ENCODE peak calls at places on chromosomes 16 and 17, in six cellular contexts. Q is Ammon's horn; K is stimulated activated CD4-positive, alpha-beta T cell treated with anti-CD3 and anti-CD28 coated beads, Interleukin-1b, Interleukin-23, amount 100 ng/mL, for 4 hours; O is M059J; H is endothelial cell; W is 8988T. X is an unnamed sample.

GRCh38 chr17:48048321-48049140 is at the start of gene NFE2L1:
- DNase-seq in Q (peak; percentile 81), K (no peak), O (peak; percentile 89), H (peak; percentile 82), W (peak; percentile 80), X (peak; percentile 86)

GRCh38 chr17:61496174-61496956 is 44.1 kb downstream of the TBX4 start:
- DNase-seq in Q (no peak), K (no peak), O (no peak), H (no peak), W (no peak), X (no peak)

GRCh38 chr17:77460514-77461046 is 319.8 kb downstream of the SEC14L1 start:
- DNase-seq in Q (no peak), K (no peak), O (no peak), H (no peak), W (no peak), X (no peak)

GRCh38 chr17:4232168-4232813 is 31.5 kb downstream of the ANKFY1 start:
- DNase-seq in Q (no peak), K (no peak), O (peak; percentile 48), H (no peak), W (no peak), X (no peak)

GRCh38 chr16:13338044-13338443 is 436.6 kb downstream of the SHISA9 start:
- DNase-seq in Q (no peak), K (no peak), O (no peak), H (no peak), W (no peak), X (no peak)

GRCh38 chr16:77359065-77359502 is 75.8 kb downstream of the ADAMTS18 start:
- DNase-seq in Q (peak; percentile 56), K (no peak), O (peak; percentile 80), H (no peak), W (no peak), X (peak; percentile 45)

GRCh38 chr16:23607740-23608139 is 11.6 kb upstream of the NDUFAB1 start:
- DNase-seq in Q (no peak), K (no peak), O (peak; percentile 18), H (no peak), W (no peak), X (no peak)

GRCh38 chr17:46874906-46875305 is 23.5 kb downstream of the WNT9B start:
- DNase-seq in Q (no peak), K (no peak), O (no peak), H (no peak), W (no peak), X (no peak)

GRCh38 chr17:32485261-32485955 is 1.4 kb upstream of the CDK5R1 start:
- DNase-seq in Q (no peak), K (no peak), O (no peak), H (no peak), W (no peak), X (no peak)

GRCh38 chr17:34547453-34548063 is 31.8 kb upstream of the TMEM132E start:
- DNase-seq in Q (no peak), K (no peak), O (no peak), H (no peak), W (no peak), X (no peak)

GRCh38 chr17:76370261-76370993 is 14.0 kb upstream of the SPHK1 start:
- DNase-seq in Q (peak; percentile 51), K (no peak), O (peak; percentile 96), H (no peak), W (peak; percentile 70), X (no peak)

GRCh38 chr16:63018581-63019223 is 982.5 kb upstream of the CDH8 start:
- DNase-seq in Q (no peak), K (no peak), O (no peak), H (no peak), W (no peak), X (no peak)

GRCh38 chr17:5592382-5592781 is 8.1 kb upstream of the NLRP1 start:
- DNase-seq in Q (peak; percentile 46), K (no peak), O (peak; percentile 59), H (no peak), W (no peak), X (peak; percentile 59)

GRCh38 chr17:882827-883585 is 96.6 kb downstream of the NXN start:
- DNase-seq in Q (no peak), K (no peak), O (peak; percentile 54), H (no peak), W (no peak), X (no peak)

GRCh38 chr17:62760059-62760887 is 47.8 kb downstream of the MARCHF10 start:
- DNase-seq in Q (no peak), K (no peak), O (peak; percentile 15), H (no peak), W (no peak), X (no peak)

GRCh38 chr17:81371910-81372760 is 23.1 kb upstream of the BAHCC1 start:
- DNase-seq in Q (peak; percentile 82), K (no peak), O (peak; percentile 47), H (peak; percentile 54), W (no peak), X (peak; percentile 45)

GRCh38 chr17:80061421-80061820 is 25.0 kb downstream of the CCDC40 start:
- DNase-seq in Q (no peak), K (no peak), O (no peak), H (no peak), W (no peak), X (no peak)

GRCh38 chr17:66842959-66843358 is 8.0 kb downstream of the CACNG5 start:
- DNase-seq in Q (no peak), K (no peak), O (no peak), H (no peak), W (no peak), X (no peak)

GRCh38 chr16:65289022-65289421 is 167.2 kb upstream of the CDH11 start:
- DNase-seq in Q (no peak), K (no peak), O (no peak), H (no peak), W (no peak), X (no peak)

GRCh38 chr16:57029161-57030160 is 40.1 kb downstream of the NLRC5 start:
- DNase-seq in Q (no peak), K (no peak), O (peak; percentile 86), H (no peak), W (no peak), X (no peak)

GRCh38 chr17:61619953-61620352 is 28.9 kb upstream of the NACA2 start:
- DNase-seq in Q (no peak), K (no peak), O (no peak), H (no peak), W (no peak), X (no peak)

GRCh38 chr17:15377200-15377599 is 35.8 kb upstream of the TEKT3 start:
- DNase-seq in Q (no peak), K (no peak), O (peak; percentile 87), H (no peak), W (no peak), X (no peak)

GRCh38 chr17:40518401-40519088 is 17.1 kb upstream of the TNS4 start:
- DNase-seq in Q (no peak), K (no peak), O (peak; percentile 82), H (no peak), W (peak; percentile 92), X (no peak)

GRCh38 chr17:50213026-50214015 is 11.9 kb upstream of the COL1A1 start:
- DNase-seq in Q (no peak), K (no peak), O (peak; percentile 57), H (no peak), W (peak; percentile 61), X (no peak)

GRCh38 chr17:7884581-7885356 is 3.8 kb upstream of the CHD3 start:
- DNase-seq in Q (no peak), K (peak; percentile 44), O (no peak), H (peak; percentile 20), W (no peak), X (no peak)

GRCh38 chr17:17141860-17142552 is 64.1 kb downstream of the PLD6 start:
- DNase-seq in Q (peak; percentile 92), K (peak; percentile 28), O (no peak), H (peak; percentile 78), W (peak; percentile 92), X (peak; percentile 79)

GRCh38 chr16:74700206-74701040 is at the start of gene MLKL:
- DNase-seq in Q (peak; percentile 45), K (peak; percentile 46), O (peak; percentile 76), H (peak; percentile 43), W (peak; percentile 56), X (no peak)

GRCh38 chr16:49527621-49528020 is 154.0 kb downstream of the C16orf78 start:
- DNase-seq in Q (no peak), K (no peak), O (no peak), H (no peak), W (no peak), X (no peak)

X was measured in midbrain.